ENCODE peak calls at places on chromosome 13, in seven cellular contexts. P is stomach, O is PC-9, K is AG04450, N is HL-60, F is Peyer's patch, G is psoas muscle. L is an unnamed sample.

GRCh38 chr13:68982961-68983619 is 1124.5 kb upstream of the ATXN8OS start:
- DNase-seq in P (no peak), O (no peak), K (no peak), N (no peak), F (no peak), G (no peak), L (no peak)

GRCh38 chr13:72521965-72522661 is 205.3 kb downstream of the MZT1 start:
- DNase-seq in P (peak; percentile 42), O (no peak), K (no peak), N (no peak), F (no peak), G (no peak), L (no peak)

GRCh38 chr13:114149774-114150740 is 17.6 kb upstream of the RASA3 start:
- DNase-seq in P (no peak), O (peak; percentile 28), K (no peak), N (no peak), F (no peak), G (no peak), L (no peak)

GRCh38 chr13:40777166-40777956 is 6.4 kb upstream of the MRPS31 start:
- DNase-seq in P (no peak), O (peak; percentile 44), K (no peak), N (no peak), F (peak; percentile 65), G (no peak), L (peak; percentile 41)

GRCh38 chr13:44796597-44797517 is 192.4 kb downstream of the NUFIP1 start:
- DNase-seq in P (peak; percentile 30), O (no peak), K (no peak), N (no peak), F (no peak), G (no peak), L (no peak)

GRCh38 chr13:98706446-98707110 is 45.9 kb downstream of the SLC15A1 start:
- DNase-seq in P (no peak), O (peak; percentile 88), K (no peak), N (no peak), F (no peak), G (no peak), L (no peak)

GRCh38 chr13:30743319-30744055 is 8.1 kb downstream of the ALOX5AP start:
- DNase-seq in P (peak; percentile 29), O (peak; percentile 98), K (peak; percentile 93), N (no peak), F (no peak), G (no peak), L (no peak)

GRCh38 chr13:70339738-70340137 is 231.5 kb upstream of the KLHL1 start:
- DNase-seq in P (peak; percentile 28), O (no peak), K (no peak), N (no peak), F (no peak), G (no peak), L (peak; percentile 18)

GRCh38 chr13:32314968-32315254 is 252 bp downstream of the ZAR1L start:
- DNase-seq in P (peak; percentile 29), O (no peak), K (no peak), N (no peak), F (peak; percentile 59), G (no peak), L (peak; percentile 29)

GRCh38 chr13:20475927-20476691 is 49.5 kb downstream of the CRYL1 start:
- DNase-seq in P (peak; percentile 77), O (no peak), K (no peak), N (peak; percentile 21), F (peak; percentile 66), G (no peak), L (no peak)

GRCh38 chr13:42478531-42479156 is 95.3 kb upstream of the TNFSF11 start:
- DNase-seq in P (no peak), O (no peak), K (no peak), N (no peak), F (no peak), G (no peak), L (peak; percentile 7)

GRCh38 chr13:49669735-49670309 is 21.5 kb downstream of the EBPL start:
- DNase-seq in P (peak; percentile 64), O (no peak), K (peak; percentile 54), N (peak; percentile 41), F (no peak), G (peak; percentile 33), L (peak; percentile 62)

GRCh38 chr13:55999709-56000108 is 1141.0 kb upstream of the PRR20A start:
- DNase-seq in P (no peak), O (no peak), K (no peak), N (no peak), F (no peak), G (no peak), L (peak; percentile 9)
- TF ChIP-seq CTCF in P (no peak), O (no peak), K (no peak), N (no peak), F (no peak), G (no peak), L (no peak)

DNA sequence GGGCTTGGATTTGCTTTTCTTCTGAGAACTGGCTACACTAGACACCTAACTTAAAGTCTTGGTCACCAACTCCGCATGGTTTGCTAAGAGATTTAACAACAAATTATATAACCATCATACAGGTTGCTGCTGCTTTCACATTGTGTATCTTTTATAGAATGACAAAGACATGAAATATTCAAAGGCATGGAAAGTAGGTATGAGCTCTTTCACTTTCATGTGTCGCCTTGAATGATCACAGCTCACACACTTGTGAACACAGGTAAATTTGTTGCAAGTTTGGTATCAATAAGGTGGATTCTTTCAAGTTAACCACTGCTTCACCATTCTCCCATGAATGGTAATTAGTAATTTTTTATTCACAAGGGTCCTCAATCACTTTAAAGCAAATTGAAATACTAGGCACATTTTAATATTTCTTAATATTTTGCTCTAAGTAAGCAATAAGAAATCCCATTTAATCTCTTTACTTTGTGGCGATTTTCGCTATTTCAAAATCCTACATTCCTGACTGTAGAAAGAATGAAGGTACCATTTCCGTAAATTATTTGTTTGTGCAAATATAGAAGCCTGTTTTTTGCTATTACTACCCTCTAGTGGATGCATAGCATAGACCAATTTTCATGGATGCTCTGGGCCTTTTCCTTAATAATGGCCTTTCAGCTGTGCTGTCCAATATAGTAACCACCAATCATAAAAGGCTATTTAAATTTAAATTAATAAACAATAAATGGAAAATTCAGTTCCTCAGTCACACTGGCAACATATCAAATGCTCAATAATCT is 45.5 kb upstream of the FREM2 start:
- DNase-seq in P (no peak), O (no peak), K (no peak), N (no peak), F (no peak), G (no peak), L (no peak)
- TF ChIP-seq CTCF in P (no peak), O (peak; percentile 53), K (peak; percentile 37), N (no peak), F (no peak), G (no peak), L (peak; percentile 16)

DNA sequence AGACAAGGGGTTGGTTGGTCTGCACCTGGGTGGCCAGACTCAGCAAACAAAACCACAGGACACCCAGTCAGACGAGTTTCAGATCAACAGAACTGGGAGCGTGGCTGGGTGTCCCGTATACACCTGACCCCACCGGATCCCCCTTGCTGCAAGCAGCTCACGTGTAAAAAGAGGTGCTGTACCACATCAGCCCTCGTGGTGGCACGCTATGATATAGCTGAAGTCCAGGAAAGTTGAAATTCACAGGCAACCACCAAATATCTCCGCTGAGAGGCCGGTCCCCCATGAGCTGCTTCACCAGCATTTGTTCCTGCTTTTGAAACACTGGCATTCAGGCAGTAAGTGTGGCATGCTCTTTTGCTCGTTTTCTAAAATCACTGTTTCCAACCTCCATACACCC is 92.3 kb downstream of the TUBA3C start:
- DNase-seq in P (no peak), O (no peak), K (no peak), N (no peak), F (no peak), G (no peak), L (no peak)
- TF ChIP-seq CTCF in P (no peak), O (peak; percentile 51), K (no peak), N (peak; percentile 3), F (no peak), G (no peak), L (no peak)

GRCh38 chr13:52070929-52071523 is 46.5 kb downstream of the UTP14C start:
- DNase-seq in P (no peak), O (no peak), K (no peak), N (no peak), F (no peak), G (no peak), L (no peak)
- TF ChIP-seq CTCF in P (no peak), O (peak; percentile 46), K (no peak), N (no peak), F (no peak), G (no peak), L (no peak)

GRCh38 chr13:23670793-23671192 is 100.6 kb downstream of the TNFRSF19 start:
- DNase-seq in P (no peak), O (no peak), K (no peak), N (no peak), F (no peak), G (no peak), L (no peak)

GRCh38 chr13:23668557-23668956 is 98.3 kb downstream of the TNFRSF19 start:
- DNase-seq in P (no peak), O (no peak), K (no peak), N (no peak), F (no peak), G (no peak), L (no peak)

GRCh38 chr13:23671367-23671766 is 101.2 kb downstream of the TNFRSF19 start:
- DNase-seq in P (no peak), O (no peak), K (no peak), N (no peak), F (no peak), G (no peak), L (no peak)

GRCh38 chr13:23666576-23666975 is 96.4 kb downstream of the TNFRSF19 start:
- DNase-seq in P (no peak), O (no peak), K (no peak), N (no peak), F (no peak), G (no peak), L (no peak)

GRCh38 chr13:23667750-23668149 is 97.5 kb downstream of the TNFRSF19 start:
- DNase-seq in P (no peak), O (no peak), K (no peak), N (no peak), F (no peak), G (no peak), L (no peak)
- TF ChIP-seq CTCF in P (no peak), O (no peak), K (no peak), N (no peak), F (no peak), G (no peak), L (no peak)

GRCh38 chr13:34779171-34779570 is 162.9 kb upstream of the NBEA start:
- DNase-seq in P (no peak), O (no peak), K (no peak), N (no peak), F (no peak), G (no peak), L (no peak)
- TF ChIP-seq CTCF in P (no peak), O (no peak), K (no peak), N (no peak), F (no peak), G (no peak), L (no peak)

L was measured in endothelial cell.